ENCODE peak calls at places on chromosomes 7 and 10, in four cellular contexts. T, F, K and Q are unnamed samples. For H3K4me1, the result is how much of the 10 kb centered on the place peaks cover.

GRCh38 chr7:4683884-4684565 is 1.9 kb downstream of the FOXK1 start:
- DNase-seq in T (peak), K (no peak), F (peak), Q (no peak)

GRCh38 chr7:116395125-116395791 is 104.3 kb upstream of the CAV2 start:
- DNase-seq in K (peak), F (no peak), T (no peak), Q (no peak)

GRCh38 chr7:121397832-121398231 is 1.7 kb upstream of the FAM3C start:
- DNase-seq in K (peak), T (peak), F (no peak), Q (no peak)

GRCh38 chr7:157010588-157011332 is at the start of gene MNX1:
- DNase-seq in T (peak), K (peak), F (peak), Q (peak)

GRCh38 chr7:68853254-68853653 is 745.0 kb upstream of the AUTS2 start:
- DNase-seq in F (no peak), K (no peak), T (no peak), Q (no peak)

GRCh38 chr7:27115161-27116018 is 12.9 kb upstream of the HOXA2 start:
- DNase-seq in K (peak), F (no peak), T (no peak), Q (peak)

GRCh38 chr10:132643709-132644543 is 106.3 kb downstream of the INPP5A start:
- DNase-seq in T (no peak), F (peak), K (no peak), Q (no peak)

GRCh38 chr10:113007343-113007771 is 57.3 kb downstream of the TCF7L2 start:
- DNase-seq in K (no peak), T (no peak), F (no peak), Q (no peak)

GRCh38 chr7:66297579-66297978 is 92.4 kb downstream of the TPST1 start:
- DNase-seq in K (no peak), T (no peak), F (no peak), Q (no peak)

GRCh38 chr10:16652154-16652553 is 130.5 kb upstream of the C1QL3 start:
- DNase-seq in K (no peak), T (no peak), F (no peak), Q (no peak)

GRCh38 chr7:41098402-41098801 is 604.5 kb downstream of the INHBA start:
- DNase-seq in F (no peak), K (no peak), T (no peak), Q (no peak)

GRCh38 chr10:115295213-115295805 is 202.1 kb downstream of the ATRNL1 start:
- DNase-seq in F (no peak), K (no peak), T (no peak), Q (no peak)

GRCh38 chr10:16809074-16809718 is 8.0 kb downstream of the RSU1 start:
- DNase-seq in K (no peak), T (peak), F (no peak), Q (peak)

GRCh38 chr10:10758306-10758705 is 259.4 kb upstream of the CELF2 start:
- DNase-seq in T (no peak), F (no peak), K (no peak), Q (no peak)

GRCh38 chr7:108071551-108071950 is 58.6 kb downstream of the LAMB4 start:
- DNase-seq in K (no peak), T (no peak), F (no peak), Q (no peak)

GRCh38 chr10:117078168-117078837 is 59.8 kb downstream of the VAX1 start:
- DNase-seq in K (no peak), T (no peak), F (no peak), Q (no peak)

GRCh38 chr10:104273899-104274575 is 5.1 kb downstream of the GSTO2 start:
- DNase-seq in F (no peak), K (no peak), T (no peak), Q (no peak)

GRCh38 chr7:12861070-12861469 is 173.6 kb downstream of the ARL4A start:
- DNase-seq in F (no peak), K (no peak), T (peak), Q (no peak)

GRCh38 chr7:155506854-155507337 is 39.5 kb downstream of the CNPY1 start:
- DNase-seq in F (no peak), K (peak), T (no peak), Q (peak)

GRCh38 chr7:51307811-51308737 is 8.5 kb downstream of the COBL start:
- DNase-seq in K (no peak), T (no peak), F (no peak), Q (no peak)

GRCh38 chr7:128106840-128107239 is 75.6 kb upstream of the LRRC4 start:
- DNase-seq in T (no peak), F (peak), K (no peak), Q (no peak)

GRCh38 chr10:82811621-82812020 is 936.6 kb downstream of the NRG3 start:
- DNase-seq in F (no peak), T (peak), K (no peak), Q (peak)

GRCh38 chr10:60801538-60801937 is 23.3 kb downstream of the CDK1 start:
- DNase-seq in F (no peak), K (no peak), T (no peak), Q (no peak)

GRCh38 chr7:105690286-105690915 is 109.1 kb upstream of the EFCAB10 start:
- DNase-seq in K (no peak), F (no peak), T (no peak), Q (peak)

GRCh38 chr10:354901-355617 is 219.8 kb downstream of the ZMYND11 start:
- DNase-seq in F (peak), T (no peak), K (no peak), Q (no peak)

GRCh38 chr10:71575934-71576801 is 143.4 kb downstream of the C10orf105 start:
- DNase-seq in T (no peak), F (no peak), K (no peak), Q (no peak)

DNA sequence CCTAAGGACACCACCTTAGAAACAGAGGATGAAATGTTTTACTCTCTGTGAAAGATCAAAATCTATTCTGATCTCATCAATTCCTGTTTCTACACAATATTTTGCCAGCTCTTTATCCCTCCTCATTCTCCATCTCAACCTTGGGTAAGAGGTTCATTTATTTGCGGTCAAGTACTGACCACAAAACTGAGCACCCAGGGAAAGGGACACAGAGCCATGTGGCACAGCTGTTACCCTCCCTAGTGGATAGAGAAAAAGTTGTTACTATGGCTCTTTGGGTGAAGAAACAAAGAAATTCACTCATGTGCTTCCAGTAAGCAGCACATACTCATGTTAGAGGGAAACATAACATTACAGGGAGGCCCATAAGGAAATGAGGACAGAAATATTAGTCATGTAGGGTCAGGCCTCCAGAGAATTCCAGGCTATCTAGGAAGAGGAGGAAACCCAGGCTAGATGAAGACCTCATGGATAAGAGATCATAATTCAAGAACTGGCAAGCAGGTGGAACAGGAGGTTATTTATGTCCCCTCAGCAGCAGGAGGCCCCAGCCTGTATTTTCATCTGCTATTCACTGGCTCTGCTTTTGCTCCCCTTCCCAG is 114.5 kb downstream of the ATE1 start:
- DNase-seq in T (no peak), K (no peak), F (no peak), Q (no peak)
- H3K4me1 ChIP-seq in T (under half), K (under half), F (under half), Q (under half)

GRCh38 chr10:87918254-87918859 is 54.9 kb downstream of the PTEN start:
- DNase-seq in K (no peak), T (no peak), F (no peak), Q (no peak)
- H3K4me1 ChIP-seq in K (under half), T (under half), F (half or more), Q (under half)

GRCh38 chr10:125054664-125055273 is 105.6 kb downstream of the CTBP2 start:
- DNase-seq in F (no peak), T (no peak), K (no peak), Q (no peak)
- H3K4me1 ChIP-seq in F (half or more), T (under half), K (under half), Q (under half)

DNA sequence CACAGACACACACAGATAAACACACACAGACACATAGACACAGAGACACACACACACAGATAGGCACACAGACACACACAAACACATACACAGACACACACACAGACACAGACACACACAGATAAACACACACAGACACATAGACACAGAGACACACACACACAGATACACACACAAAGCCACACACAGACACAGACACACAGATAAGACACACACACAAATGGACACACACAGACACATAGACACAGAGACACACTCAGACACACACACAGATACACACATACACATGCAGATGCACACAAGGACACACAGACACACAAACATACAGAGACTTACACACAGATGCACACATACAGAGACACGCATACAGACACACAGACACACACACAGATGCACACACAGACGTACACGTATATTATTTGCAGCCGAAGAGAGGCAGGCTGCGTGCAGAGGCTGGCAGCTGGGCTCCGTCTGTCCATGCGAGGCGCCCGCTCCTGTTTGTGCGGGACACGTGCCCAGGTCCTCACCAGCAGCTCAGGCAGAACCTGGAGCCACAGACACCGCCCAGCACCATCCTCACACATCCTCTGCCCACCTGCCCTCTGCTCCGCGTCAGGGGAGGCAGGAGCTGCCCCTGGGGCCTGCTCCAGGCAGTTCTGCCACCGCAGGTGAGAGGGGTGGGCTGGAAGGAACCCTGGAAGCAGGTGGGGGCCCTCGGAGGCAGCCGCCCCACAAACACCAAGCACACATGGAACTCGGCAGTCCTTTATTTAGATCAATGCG is 1.2 kb downstream of the CALML5 start:
- DNase-seq in F (peak), T (no peak), K (no peak), Q (no peak)
- H3K4me1 ChIP-seq in F (under half), T (under half), K (under half), Q (under half)

GRCh38 chr7:101170617-101171441 is 5.5 kb upstream of the VGF start:
- DNase-seq in F (no peak), T (no peak), K (no peak), Q (no peak)

GRCh38 chr7:101169838-101170531 is 4.6 kb upstream of the VGF start:
- DNase-seq in K (no peak), T (peak), F (peak), Q (peak)

GRCh38 chr7:101167645-101168411 is 2.5 kb upstream of the VGF start:
- DNase-seq in T (no peak), K (no peak), F (no peak), Q (no peak)

GRCh38 chr7:101168412-101169049 is 3.2 kb upstream of the VGF start:
- DNase-seq in K (no peak), T (no peak), F (no peak), Q (no peak)

GRCh38 chr7:101169110-101169837 is 3.9 kb upstream of the VGF start:
- DNase-seq in F (no peak), K (no peak), T (no peak), Q (no peak)
- H3K4me1 ChIP-seq in F (half or more), K (half or more), T (half or more), Q (under half)